ENCODE peak calls at places on chromosomes 1 and 21, in six cellular contexts. One of them, this sample, is unnamed.

GRCh38 chr1:41773144-41773571 is 145.6 kb downstream of the HIVEP3 start:
- DNase-seq in epithelial cell of proximal tubule: peak
- DNase-seq in lower lobe of right lung: no peak
- DNase-seq in endothelial cell of umbilical vein: no peak
- DNase-seq in fibroblast of mammary gland: peak
- DNase-seq in GM23338: no peak
- DNase-seq in this sample: peak

GRCh38 chr1:24805534-24806301 is 60.5 kb downstream of the CLIC4 start:
- DNase-seq in fibroblast of mammary gland: peak
- DNase-seq in GM23338: no peak
- DNase-seq in epithelial cell of proximal tubule: no peak
- DNase-seq in lower lobe of right lung: no peak
- DNase-seq in endothelial cell of umbilical vein: peak
- DNase-seq in this sample: no peak

GRCh38 chr1:207698822-207699483 is 52.9 kb upstream of the CD46 start:
- DNase-seq in lower lobe of right lung: no peak
- DNase-seq in epithelial cell of proximal tubule: no peak
- DNase-seq in GM23338: peak
- DNase-seq in endothelial cell of umbilical vein: peak
- DNase-seq in fibroblast of mammary gland: peak
- DNase-seq in this sample: peak

GRCh38 chr21:32437729-32438128 is 25.2 kb downstream of the EVA1C start:
- DNase-seq in GM23338: no peak
- DNase-seq in endothelial cell of umbilical vein: peak
- DNase-seq in fibroblast of mammary gland: no peak
- DNase-seq in epithelial cell of proximal tubule: no peak
- DNase-seq in lower lobe of right lung: no peak
- DNase-seq in this sample: no peak

GRCh38 chr1:111275079-111275478 is 15.6 kb upstream of the CHIA start:
- DNase-seq in epithelial cell of proximal tubule: no peak
- DNase-seq in lower lobe of right lung: no peak
- DNase-seq in GM23338: no peak
- DNase-seq in endothelial cell of umbilical vein: no peak
- DNase-seq in fibroblast of mammary gland: peak
- DNase-seq in this sample: peak

GRCh38 chr1:199691540-199691939 is 336.0 kb upstream of the NR5A2 start:
- DNase-seq in GM23338: peak
- DNase-seq in endothelial cell of umbilical vein: peak
- DNase-seq in lower lobe of right lung: no peak
- DNase-seq in fibroblast of mammary gland: peak
- DNase-seq in epithelial cell of proximal tubule: peak
- DNase-seq in this sample: peak

GRCh38 chr1:203326830-203327683 is 21.7 kb downstream of the BTG2 start:
- DNase-seq in fibroblast of mammary gland: peak
- DNase-seq in GM23338: peak
- DNase-seq in lower lobe of right lung: peak
- DNase-seq in endothelial cell of umbilical vein: peak
- DNase-seq in epithelial cell of proximal tubule: no peak
- DNase-seq in this sample: peak

GRCh38 chr1:66275601-66276023 is 258.3 kb upstream of the SGIP1 start:
- DNase-seq in GM23338: no peak
- DNase-seq in endothelial cell of umbilical vein: no peak
- DNase-seq in fibroblast of mammary gland: no peak
- DNase-seq in lower lobe of right lung: no peak
- DNase-seq in epithelial cell of proximal tubule: no peak
- DNase-seq in this sample: no peak

GRCh38 chr21:45419162-45419561 is 14.2 kb downstream of the COL18A1 start:
- DNase-seq in fibroblast of mammary gland: no peak
- DNase-seq in lower lobe of right lung: peak
- DNase-seq in GM23338: no peak
- DNase-seq in epithelial cell of proximal tubule: no peak
- DNase-seq in endothelial cell of umbilical vein: no peak
- DNase-seq in this sample: no peak

GRCh38 chr1:25148673-25149300 is 83.5 kb downstream of the SYF2 start:
- DNase-seq in GM23338: peak
- DNase-seq in endothelial cell of umbilical vein: peak
- DNase-seq in epithelial cell of proximal tubule: no peak
- DNase-seq in fibroblast of mammary gland: peak
- DNase-seq in lower lobe of right lung: no peak
- DNase-seq in this sample: no peak

DNA sequence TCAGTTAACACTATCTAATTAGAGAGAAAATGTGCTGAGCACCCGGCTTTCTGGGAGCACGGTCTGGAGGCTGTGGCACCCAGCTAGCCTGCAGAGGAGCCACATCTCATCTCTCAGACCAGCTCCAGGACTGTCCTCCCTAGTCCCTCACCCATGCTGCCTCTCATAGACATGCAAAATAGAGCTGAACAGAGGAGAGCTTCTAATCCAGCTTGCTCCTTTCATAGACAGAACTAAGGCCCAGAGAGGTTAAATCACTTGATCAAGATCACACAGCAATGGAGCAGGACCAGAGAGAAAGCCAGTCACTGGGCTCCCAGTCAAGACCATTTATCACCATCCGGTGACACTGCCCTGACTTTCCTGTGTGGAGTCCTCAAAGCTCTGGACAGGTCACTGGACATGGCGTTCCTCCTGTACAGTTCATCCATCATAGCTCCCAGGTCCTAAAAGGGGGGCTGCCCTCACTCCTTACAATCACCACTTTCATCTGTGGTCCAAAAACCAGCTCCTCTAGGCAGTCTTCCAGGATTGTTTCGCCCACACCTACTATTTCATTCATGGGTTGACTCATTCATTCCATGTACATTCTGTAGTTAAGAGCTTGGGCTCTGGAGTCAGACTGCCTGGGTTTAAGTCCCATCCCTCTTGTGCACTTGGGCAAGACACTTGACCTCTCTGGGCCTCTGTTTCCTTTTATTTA is 8.8 kb upstream of the CAMK2N1 start:
- DNase-seq in epithelial cell of proximal tubule: peak
- DNase-seq in fibroblast of mammary gland: peak
- DNase-seq in lower lobe of right lung: no peak
- DNase-seq in GM23338: no peak
- DNase-seq in endothelial cell of umbilical vein: peak
- DNase-seq in this sample: peak
- H3K4me3 ChIP-seq in epithelial cell of proximal tubule: no peak
- H3K4me3 ChIP-seq in fibroblast of mammary gland: no peak
- H3K4me3 ChIP-seq in lower lobe of right lung: no peak
- H3K4me3 ChIP-seq in GM23338: peak
- H3K4me3 ChIP-seq in endothelial cell of umbilical vein: no peak
- H3K4me3 ChIP-seq in this sample: no peak

DNA sequence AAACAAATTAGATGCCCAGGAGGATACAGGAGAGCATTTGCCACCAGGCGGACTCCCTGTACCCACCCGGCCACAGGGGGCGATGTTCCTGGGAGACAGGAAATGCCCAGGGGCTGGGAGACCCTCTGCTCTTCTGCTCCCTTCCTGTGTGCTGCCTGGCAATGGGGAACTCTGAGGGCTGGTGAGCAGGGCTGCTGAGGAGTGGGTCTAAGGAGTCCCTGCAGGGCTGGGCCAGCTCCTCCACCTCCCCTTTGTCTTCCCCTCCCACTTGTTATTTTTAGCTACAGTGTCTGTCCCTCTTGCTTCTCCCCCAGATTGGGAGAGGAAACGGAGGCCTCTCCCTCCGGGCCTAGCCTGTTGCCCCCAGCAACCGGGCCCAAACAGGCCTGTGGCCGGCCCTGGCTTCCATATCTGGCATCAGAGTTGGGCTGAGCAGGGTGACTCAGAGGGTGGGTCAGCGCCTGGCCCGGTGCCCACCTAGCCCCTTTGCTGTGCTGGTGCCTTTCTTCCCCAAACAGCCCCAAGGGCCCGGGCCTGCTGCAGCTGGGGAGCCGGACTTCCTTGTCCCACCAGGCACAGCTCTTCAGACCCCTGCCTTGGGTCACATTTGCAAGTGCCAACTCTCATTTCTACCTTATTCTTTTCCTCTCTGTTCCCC is 11.7 kb downstream of the LMNA start:
- DNase-seq in fibroblast of mammary gland: peak
- DNase-seq in epithelial cell of proximal tubule: no peak
- DNase-seq in lower lobe of right lung: peak
- DNase-seq in endothelial cell of umbilical vein: peak
- DNase-seq in GM23338: peak
- DNase-seq in this sample: peak
- TF ChIP-seq CTCF in fibroblast of mammary gland: peak
- TF ChIP-seq CTCF in epithelial cell of proximal tubule: peak
- TF ChIP-seq CTCF in lower lobe of right lung: peak
- TF ChIP-seq CTCF in endothelial cell of umbilical vein: peak
- TF ChIP-seq CTCF in GM23338: peak
- TF ChIP-seq CTCF in this sample: peak

GRCh38 chr1:196209265-196209664 is 399.0 kb downstream of the KCNT2 start:
- DNase-seq in epithelial cell of proximal tubule: no peak
- DNase-seq in fibroblast of mammary gland: peak
- DNase-seq in GM23338: no peak
- DNase-seq in endothelial cell of umbilical vein: no peak
- DNase-seq in lower lobe of right lung: no peak
- DNase-seq in this sample: peak
- H3K4me3 ChIP-seq in epithelial cell of proximal tubule: no peak
- H3K4me3 ChIP-seq in fibroblast of mammary gland: no peak
- H3K4me3 ChIP-seq in GM23338: no peak
- H3K4me3 ChIP-seq in endothelial cell of umbilical vein: no peak
- H3K4me3 ChIP-seq in lower lobe of right lung: no peak
- H3K4me3 ChIP-seq in this sample: no peak

DNA sequence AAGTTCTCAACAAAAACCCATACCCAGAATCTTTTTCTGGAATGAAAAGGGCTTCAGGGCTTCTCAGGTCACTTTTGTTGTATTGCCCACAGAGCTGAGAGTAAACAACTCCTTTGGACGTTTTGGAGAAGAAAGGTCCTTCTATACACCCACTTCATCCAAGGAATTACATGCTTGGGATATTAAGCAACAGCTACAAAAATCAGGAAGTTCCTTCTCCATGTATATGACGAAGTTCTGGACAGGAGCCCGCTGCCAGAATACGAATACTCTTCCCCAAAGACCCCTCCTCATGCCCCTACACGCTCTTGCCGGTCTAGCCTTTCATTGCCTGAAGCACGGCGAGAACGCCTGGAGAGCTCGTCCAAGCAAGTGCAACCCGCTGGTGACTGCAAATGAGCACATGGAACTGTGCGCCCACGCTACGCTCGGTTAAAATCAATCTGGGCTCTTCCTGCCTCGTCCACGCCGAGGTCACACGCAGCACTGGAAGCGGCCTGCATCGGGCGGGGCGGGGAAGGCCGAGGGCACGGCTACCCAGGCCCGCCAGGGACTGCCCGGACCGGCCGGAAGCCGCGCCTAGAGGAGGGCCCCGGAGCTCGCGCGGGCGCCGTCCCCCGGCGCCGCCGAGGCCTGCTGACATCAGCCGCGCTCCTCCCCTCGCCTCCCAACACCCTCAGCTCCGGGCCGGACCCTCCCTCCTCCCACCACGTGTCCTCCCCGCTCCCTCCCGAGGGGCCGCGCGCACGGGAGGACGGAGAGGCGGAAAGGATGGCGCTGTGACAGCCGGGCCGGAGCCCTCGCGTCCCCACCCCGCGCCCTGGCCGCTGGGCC is at the start of gene POGK:
- DNase-seq in GM23338: peak
- DNase-seq in lower lobe of right lung: peak
- DNase-seq in fibroblast of mammary gland: peak
- DNase-seq in endothelial cell of umbilical vein: peak
- DNase-seq in epithelial cell of proximal tubule: peak
- DNase-seq in this sample: peak
- TF ChIP-seq CTCF in GM23338: no peak
- TF ChIP-seq CTCF in lower lobe of right lung: no peak
- TF ChIP-seq CTCF in fibroblast of mammary gland: no peak
- TF ChIP-seq CTCF in endothelial cell of umbilical vein: no peak
- TF ChIP-seq CTCF in epithelial cell of proximal tubule: no peak
- TF ChIP-seq CTCF in this sample: no peak

GRCh38 chr21:14382835-14383595 is at the start of gene HSPA13:
- DNase-seq in lower lobe of right lung: peak
- DNase-seq in GM23338: peak
- DNase-seq in epithelial cell of proximal tubule: peak
- DNase-seq in endothelial cell of umbilical vein: peak
- DNase-seq in fibroblast of mammary gland: peak
- DNase-seq in this sample: peak

GRCh38 chr21:14383596-14384210 is 757 bp upstream of the HSPA13 start:
- DNase-seq in lower lobe of right lung: no peak
- DNase-seq in fibroblast of mammary gland: peak
- DNase-seq in endothelial cell of umbilical vein: no peak
- DNase-seq in GM23338: peak
- DNase-seq in epithelial cell of proximal tubule: no peak
- DNase-seq in this sample: no peak

GRCh38 chr21:14388282-14388681 is 5.3 kb upstream of the HSPA13 start:
- DNase-seq in epithelial cell of proximal tubule: no peak
- DNase-seq in fibroblast of mammary gland: no peak
- DNase-seq in endothelial cell of umbilical vein: no peak
- DNase-seq in GM23338: no peak
- DNase-seq in lower lobe of right lung: no peak
- DNase-seq in this sample: no peak

GRCh38 chr21:14382486-14382834 is 486 bp downstream of the HSPA13 start:
- DNase-seq in endothelial cell of umbilical vein: no peak
- DNase-seq in lower lobe of right lung: no peak
- DNase-seq in GM23338: peak
- DNase-seq in fibroblast of mammary gland: peak
- DNase-seq in epithelial cell of proximal tubule: no peak
- DNase-seq in this sample: no peak

GRCh38 chr21:14384453-14384852 is 1.5 kb upstream of the HSPA13 start:
- DNase-seq in lower lobe of right lung: no peak
- DNase-seq in epithelial cell of proximal tubule: no peak
- DNase-seq in GM23338: no peak
- DNase-seq in endothelial cell of umbilical vein: no peak
- DNase-seq in fibroblast of mammary gland: no peak
- DNase-seq in this sample: no peak
- H3K4me3 ChIP-seq in lower lobe of right lung: peak
- H3K4me3 ChIP-seq in epithelial cell of proximal tubule: no peak
- H3K4me3 ChIP-seq in GM23338: peak
- H3K4me3 ChIP-seq in endothelial cell of umbilical vein: no peak
- H3K4me3 ChIP-seq in fibroblast of mammary gland: no peak
- H3K4me3 ChIP-seq in this sample: no peak